ENCODE peak calls at places on chromosome 3, in four cellular contexts. S is GM12891, K is SK-N-SH, B is GM12878. J is an unnamed sample.

GRCh38 chr3:188067932-188068331 is 86.0 kb upstream of the LPP start:
- DNase-seq in S (no peak), K (no peak), B (no peak), J (no peak)

GRCh38 chr3:63967675-63968611 is 55.4 kb downstream of the PSMD6 start:
- DNase-seq in S (no peak), K (peak; percentile 13), B (peak; percentile 53), J (no peak)

GRCh38 chr3:72818092-72818721 is 30.0 kb downstream of the SHQ1 start:
- DNase-seq in S (no peak), K (peak; percentile 54), B (no peak), J (no peak)

GRCh38 chr3:13200951-13201350 is 127.7 kb upstream of the IQSEC1 start:
- DNase-seq in S (no peak), K (peak; percentile 74), B (no peak), J (no peak)

GRCh38 chr3:71606582-71606981 is 23.1 kb upstream of the FOXP1 start:
- DNase-seq in S (no peak), K (no peak), B (no peak), J (no peak)

GRCh38 chr3:118688396-118688884 is 346.2 kb downstream of the IGSF11 start:
- DNase-seq in S (no peak), K (no peak), B (no peak), J (no peak)

GRCh38 chr3:120425877-120426276 is 24.9 kb downstream of the FSTL1 start:
- DNase-seq in S (no peak), K (peak; percentile 26), B (no peak), J (no peak)

GRCh38 chr3:128493221-128494151 is 485 bp upstream of the GATA2 start:
- DNase-seq in S (no peak), K (peak; percentile 92), B (no peak), J (no peak)

GRCh38 chr3:195227871-195228270 is 43.1 kb downstream of the XXYLT1 start:
- DNase-seq in S (no peak), K (no peak), B (no peak), J (no peak)

GRCh38 chr3:172476339-172476738 is 28.1 kb upstream of the GHSR start:
- DNase-seq in S (no peak), K (no peak), B (no peak), J (no peak)

GRCh38 chr3:70531063-70531657 is 218.7 kb upstream of the MDFIC2 start:
- DNase-seq in S (no peak), K (peak; percentile 33), B (no peak), J (no peak)

GRCh38 chr3:73419179-73419803 is 205.4 kb downstream of the PDZRN3 start:
- DNase-seq in S (no peak), K (no peak), B (no peak), J (no peak)

GRCh38 chr3:100893590-100893989 is 99.6 kb downstream of the ABI3BP start:
- DNase-seq in S (no peak), K (peak; percentile 15), B (no peak), J (no peak)

GRCh38 chr3:49028298-49028672 is 913 bp downstream of the IMPDH2 start:
- DNase-seq in S (no peak), K (peak; percentile 4), B (no peak), J (no peak)

GRCh38 chr3:99878005-99878404 is 60.3 kb downstream of the CMSS1 start:
- DNase-seq in S (no peak), K (no peak), B (no peak), J (no peak)

GRCh38 chr3:65955792-65956477 is 82.8 kb downstream of the MAGI1 start:
- DNase-seq in S (no peak), K (no peak), B (no peak), J (no peak)

GRCh38 chr3:27669505-27670085 is 52.5 kb downstream of the EOMES start:
- DNase-seq in S (no peak), K (no peak), B (peak; percentile 42), J (no peak)

GRCh38 chr3:171801738-171802600 is 8.3 kb downstream of the PLD1 start:
- DNase-seq in S (no peak), K (no peak), B (peak; percentile 70), J (no peak)

GRCh38 chr3:49671291-49672288 is 2.6 kb upstream of the APEH start:
- DNase-seq in S (peak; percentile 77), K (peak; percentile 85), B (peak; percentile 38), J (peak; percentile 78)

GRCh38 chr3:48739617-48739954 is 22.6 kb upstream of the IP6K2 start:
- DNase-seq in S (no peak), K (peak; percentile 18), B (no peak), J (no peak)

GRCh38 chr3:14320221-14320620 is 82.2 kb upstream of the SLC6A6 start:
- DNase-seq in S (no peak), K (no peak), B (no peak), J (no peak)

GRCh38 chr3:48885753-48886152 is 12.9 kb downstream of the SLC25A20 start:
- DNase-seq in S (no peak), K (no peak), B (no peak), J (no peak)

GRCh38 chr3:14424711-14425573 is 22.5 kb downstream of the SLC6A6 start:
- DNase-seq in S (no peak), K (no peak), B (no peak), J (no peak)

GRCh38 chr3:39106281-39107055 is 959 bp downstream of the GORASP1 start:
- DNase-seq in S (no peak), K (peak; percentile 27), B (no peak), J (no peak)

GRCh38 chr3:69683076-69683806 is 56.0 kb upstream of the MITF start:
- DNase-seq in S (no peak), K (no peak), B (no peak), J (no peak)

GRCh38 chr3:72848703-72849081 is 447 bp upstream of the SHQ1 start:
- DNase-seq in S (peak; percentile 14), K (no peak), B (peak; percentile 71), J (no peak)

DNA sequence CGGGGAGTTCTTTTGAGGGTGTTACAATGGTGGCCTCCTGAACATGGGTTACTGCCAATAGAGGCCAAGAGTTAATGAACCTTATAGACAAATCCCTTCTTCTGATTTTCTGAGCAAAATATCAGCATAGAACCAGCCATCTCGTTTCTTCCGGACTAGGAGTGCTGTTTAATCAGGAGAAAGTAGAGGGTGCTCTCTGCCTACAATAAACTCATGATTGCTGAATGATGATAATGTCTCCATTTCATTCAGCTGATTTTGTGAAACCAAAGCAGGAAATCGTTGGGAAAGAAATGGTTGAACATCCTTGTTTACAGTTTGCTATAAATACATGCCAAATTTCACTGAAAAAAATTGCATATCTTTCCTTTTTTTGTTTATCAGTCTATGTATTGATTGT is 142.8 kb upstream of the PLSCR5 start:
- DNase-seq in S (no peak), K (no peak), B (no peak), J (no peak)
- TF ChIP-seq TAF1 in S (no peak), K (no peak), B (no peak), J (no peak)

DNA sequence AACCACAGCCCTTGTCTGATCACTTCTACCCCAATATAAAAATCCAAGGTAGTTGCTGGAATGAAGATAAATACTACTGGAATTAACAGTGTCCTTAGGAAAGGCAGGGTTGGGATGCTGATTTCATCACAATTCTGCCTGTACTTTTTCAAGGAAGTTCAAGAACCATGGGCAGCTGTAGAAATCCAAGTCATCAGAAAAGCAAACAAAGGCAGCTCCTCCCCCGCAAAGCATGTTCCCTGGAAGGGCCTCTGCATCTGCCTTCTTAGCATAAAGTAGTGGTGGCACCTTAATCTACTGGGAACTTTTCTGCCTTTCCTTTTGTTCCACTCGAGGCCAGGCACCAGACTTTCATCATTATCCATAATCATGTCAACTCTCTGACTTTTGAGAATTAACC is 54.4 kb downstream of the ERC2 start:
- DNase-seq in S (no peak), K (no peak), B (no peak), J (no peak)
- TF ChIP-seq TAF1 in S (no peak), K (no peak), B (no peak), J (no peak)

DNA sequence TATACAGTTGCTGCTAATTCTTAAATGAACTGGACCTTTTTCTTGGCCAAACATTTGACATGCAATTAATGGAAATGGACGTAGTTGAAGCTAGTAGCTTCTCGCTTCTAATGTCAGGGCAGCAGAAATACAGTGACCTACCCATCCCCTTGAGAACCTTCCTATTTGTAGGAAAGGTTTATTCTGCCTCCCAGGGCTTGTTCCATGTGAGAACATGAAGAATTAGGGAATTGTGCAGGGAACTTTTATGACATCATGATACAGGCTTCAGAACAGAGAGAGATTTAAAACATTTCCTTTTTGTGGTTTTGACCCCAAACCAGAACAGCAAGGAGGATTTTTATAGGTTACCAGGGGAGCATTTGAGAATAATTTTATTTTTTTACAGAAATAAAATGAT is 406.6 kb upstream of the PPP2R3A start:
- DNase-seq in S (no peak), K (no peak), B (no peak), J (no peak)
- TF ChIP-seq TAF1 in S (no peak), K (no peak), B (no peak), J (no peak)

DNA sequence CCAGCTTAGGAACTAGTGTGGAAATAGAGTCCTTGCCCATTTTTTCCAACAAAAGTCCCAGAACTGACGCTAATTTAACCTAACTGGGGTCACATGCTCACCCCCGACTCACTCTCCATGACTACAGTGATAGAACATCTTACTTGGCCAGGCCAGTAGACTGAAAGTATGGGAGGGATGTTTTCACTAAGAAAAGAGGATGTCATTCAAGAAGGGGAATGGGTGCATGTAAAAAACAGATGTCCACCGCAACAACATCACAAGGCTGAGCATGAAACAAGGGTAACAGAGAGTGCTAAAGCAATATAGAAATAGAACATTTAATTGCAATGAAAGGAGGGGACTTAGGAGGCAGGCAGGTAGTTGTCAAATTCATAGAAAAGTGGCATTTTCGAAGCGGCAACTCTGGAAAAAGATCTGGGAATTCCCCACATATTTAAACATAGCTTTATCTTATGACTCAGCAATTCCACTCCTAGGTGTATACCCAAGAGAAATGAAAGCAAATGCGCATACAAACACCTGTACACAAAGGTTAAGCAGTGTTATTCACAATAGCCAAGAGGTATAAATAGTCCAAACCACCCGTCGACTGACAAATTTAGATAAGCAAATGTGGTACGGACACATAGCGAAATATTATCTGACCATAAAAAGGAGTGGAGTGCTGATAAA is 41.1 kb upstream of the UBE2E2 start:
- DNase-seq in S (no peak), K (no peak), B (peak; percentile 69), J (no peak)
- TF ChIP-seq TAF1 in S (no peak), K (no peak), B (no peak), J (no peak)

GRCh38 chr3:40691598-40691905 is 166.8 kb downstream of the ZNF621 start:
- DNase-seq in S (no peak), K (no peak), B (no peak), J (no peak)
- TF ChIP-seq TAF1 in S (no peak), K (no peak), B (no peak), J (no peak)

GRCh38 chr3:131048030-131048429 is 21.4 kb downstream of the NEK11 start:
- DNase-seq in S (no peak), K (no peak), B (no peak), J (no peak)
- TF ChIP-seq TAF1 in S (no peak), K (no peak), B (no peak), J (no peak)

J was measured in GM12892.